ENCODE peak calls at places on chromosomes 4 and X, in nine cellular contexts. One of them, this sample, is unnamed. For H3K4me1, the result is how much of the 10 kb centered on the place peaks cover.

GRCh38 chr4:9924750-9925149 is 96.5 kb downstream of the SLC2A9 start:
- DNase-seq in cardiac muscle cell: peak
- DNase-seq in GM23338: no peak
- DNase-seq in A549: no peak
- DNase-seq in kidney: no peak
- DNase-seq in pancreas: no peak
- DNase-seq in body of pancreas: no peak
- DNase-seq in tibial artery: no peak
- DNase-seq in left lung: no peak
- DNase-seq in this sample: no peak

GRCh38 chr4:27624749-27625148 is 764.1 kb downstream of the STIM2 start:
- DNase-seq in cardiac muscle cell: no peak
- DNase-seq in GM23338: no peak
- DNase-seq in A549: no peak
- DNase-seq in kidney: no peak
- DNase-seq in pancreas: no peak
- DNase-seq in body of pancreas: no peak
- DNase-seq in tibial artery: no peak
- DNase-seq in left lung: no peak
- DNase-seq in this sample: no peak

GRCh38 chr4:118869808-118870342 is 18.8 kb upstream of the SYNPO2 start:
- DNase-seq in cardiac muscle cell: peak
- DNase-seq in GM23338: peak
- DNase-seq in A549: no peak
- DNase-seq in kidney: no peak
- DNase-seq in pancreas: no peak
- DNase-seq in body of pancreas: no peak
- DNase-seq in tibial artery: no peak
- DNase-seq in left lung: no peak
- DNase-seq in this sample: no peak

GRCh38 chrX:71650333-71650969 is 16.9 kb upstream of the LOC101059915 start:
- DNase-seq in cardiac muscle cell: no peak
- DNase-seq in GM23338: no peak
- DNase-seq in A549: no peak
- DNase-seq in kidney: no peak
- DNase-seq in pancreas: no peak
- DNase-seq in body of pancreas: no peak
- DNase-seq in tibial artery: no peak
- DNase-seq in left lung: no peak
- DNase-seq in this sample: peak

GRCh38 chrX:1528884-1529203 is 8.1 kb downstream of the P2RY8 start:
- DNase-seq in cardiac muscle cell: no peak
- DNase-seq in GM23338: no peak
- DNase-seq in A549: no peak
- DNase-seq in kidney: no peak
- DNase-seq in pancreas: no peak
- DNase-seq in body of pancreas: no peak
- DNase-seq in tibial artery: no peak
- DNase-seq in left lung: no peak
- DNase-seq in this sample: no peak

GRCh38 chrX:20521245-20521644 is 254.5 kb upstream of the RPS6KA3 start:
- DNase-seq in cardiac muscle cell: peak
- DNase-seq in GM23338: no peak
- DNase-seq in A549: no peak
- DNase-seq in kidney: no peak
- DNase-seq in pancreas: no peak
- DNase-seq in body of pancreas: no peak
- DNase-seq in tibial artery: no peak
- DNase-seq in left lung: no peak
- DNase-seq in this sample: no peak

GRCh38 chrX:105221374-105221773 is 880 bp upstream of the TEX13A start:
- DNase-seq in cardiac muscle cell: no peak
- DNase-seq in GM23338: no peak
- DNase-seq in A549: no peak
- DNase-seq in kidney: no peak
- DNase-seq in pancreas: no peak
- DNase-seq in body of pancreas: no peak
- DNase-seq in tibial artery: no peak
- DNase-seq in left lung: no peak
- DNase-seq in this sample: no peak

GRCh38 chrX:150958177-150958576 is 25.0 kb upstream of the HMGB3 start:
- DNase-seq in cardiac muscle cell: no peak
- DNase-seq in GM23338: no peak
- DNase-seq in A549: no peak
- DNase-seq in kidney: peak
- DNase-seq in pancreas: no peak
- DNase-seq in body of pancreas: peak
- DNase-seq in tibial artery: no peak
- DNase-seq in left lung: no peak
- DNase-seq in this sample: no peak

GRCh38 chr4:32440391-32440790 is 1720.2 kb downstream of the PCDH7 start:
- DNase-seq in cardiac muscle cell: no peak
- DNase-seq in GM23338: no peak
- DNase-seq in A549: no peak
- DNase-seq in kidney: no peak
- DNase-seq in pancreas: no peak
- DNase-seq in body of pancreas: no peak
- DNase-seq in tibial artery: no peak
- DNase-seq in left lung: no peak
- DNase-seq in this sample: no peak

GRCh38 chr4:111400736-111401135 is 744.5 kb upstream of the FAM241A start:
- DNase-seq in cardiac muscle cell: peak
- DNase-seq in GM23338: no peak
- DNase-seq in A549: no peak
- DNase-seq in kidney: no peak
- DNase-seq in pancreas: no peak
- DNase-seq in body of pancreas: no peak
- DNase-seq in tibial artery: no peak
- DNase-seq in left lung: no peak
- DNase-seq in this sample: no peak

GRCh38 chr4:8319061-8319460 is 49.5 kb downstream of the HTRA3 start:
- DNase-seq in cardiac muscle cell: no peak
- DNase-seq in GM23338: no peak
- DNase-seq in A549: no peak
- DNase-seq in kidney: no peak
- DNase-seq in pancreas: no peak
- DNase-seq in body of pancreas: no peak
- DNase-seq in tibial artery: no peak
- DNase-seq in left lung: no peak
- DNase-seq in this sample: no peak

GRCh38 chr4:169109276-169109675 is 99.2 kb upstream of the CBR4 start:
- DNase-seq in cardiac muscle cell: no peak
- DNase-seq in GM23338: no peak
- DNase-seq in A549: no peak
- DNase-seq in kidney: no peak
- DNase-seq in pancreas: no peak
- DNase-seq in body of pancreas: no peak
- DNase-seq in tibial artery: no peak
- DNase-seq in left lung: no peak
- DNase-seq in this sample: no peak

GRCh38 chrX:153474718-153475117 is 4.3 kb upstream of the HAUS7 start:
- DNase-seq in cardiac muscle cell: peak
- DNase-seq in GM23338: peak
- DNase-seq in A549: no peak
- DNase-seq in kidney: peak
- DNase-seq in pancreas: peak
- DNase-seq in body of pancreas: peak
- DNase-seq in tibial artery: peak
- DNase-seq in left lung: peak
- DNase-seq in this sample: peak

GRCh38 chrX:24148118-24148517 is 1.4 kb upstream of the ZFX start:
- DNase-seq in cardiac muscle cell: no peak
- DNase-seq in GM23338: no peak
- DNase-seq in A549: no peak
- DNase-seq in kidney: no peak
- DNase-seq in pancreas: no peak
- DNase-seq in body of pancreas: no peak
- DNase-seq in tibial artery: no peak
- DNase-seq in left lung: no peak
- DNase-seq in this sample: no peak

GRCh38 chr4:53527930-53528329 is 63.4 kb downstream of the LNX1 start:
- DNase-seq in cardiac muscle cell: no peak
- DNase-seq in GM23338: no peak
- DNase-seq in A549: no peak
- DNase-seq in kidney: no peak
- DNase-seq in pancreas: no peak
- DNase-seq in body of pancreas: no peak
- DNase-seq in tibial artery: no peak
- DNase-seq in left lung: no peak
- DNase-seq in this sample: no peak

GRCh38 chrX:103674531-103675454 is 11.7 kb downstream of the MORF4L2 start:
- DNase-seq in cardiac muscle cell: no peak
- DNase-seq in GM23338: peak
- DNase-seq in A549: no peak
- DNase-seq in kidney: no peak
- DNase-seq in pancreas: no peak
- DNase-seq in body of pancreas: no peak
- DNase-seq in tibial artery: no peak
- DNase-seq in left lung: no peak
- DNase-seq in this sample: no peak

GRCh38 chr4:123587983-123588494 is 191.4 kb downstream of the SPRY1 start:
- DNase-seq in cardiac muscle cell: peak
- DNase-seq in GM23338: no peak
- DNase-seq in A549: peak
- DNase-seq in kidney: no peak
- DNase-seq in pancreas: no peak
- DNase-seq in body of pancreas: peak
- DNase-seq in tibial artery: peak
- DNase-seq in left lung: peak
- DNase-seq in this sample: peak

GRCh38 chrX:132226169-132226568 is 6.9 kb upstream of the RAP2C start:
- DNase-seq in cardiac muscle cell: peak
- DNase-seq in GM23338: peak
- DNase-seq in A549: no peak
- DNase-seq in kidney: no peak
- DNase-seq in pancreas: no peak
- DNase-seq in body of pancreas: no peak
- DNase-seq in tibial artery: no peak
- DNase-seq in left lung: no peak
- DNase-seq in this sample: no peak
- TF ChIP-seq CTCF in cardiac muscle cell: peak
- TF ChIP-seq CTCF in GM23338: no peak
- TF ChIP-seq CTCF in A549: peak
- TF ChIP-seq CTCF in kidney: no peak
- TF ChIP-seq CTCF in pancreas: no peak
- TF ChIP-seq CTCF in body of pancreas: no peak
- TF ChIP-seq CTCF in tibial artery: peak
- TF ChIP-seq CTCF in left lung: no peak
- TF ChIP-seq CTCF in this sample: peak

DNA sequence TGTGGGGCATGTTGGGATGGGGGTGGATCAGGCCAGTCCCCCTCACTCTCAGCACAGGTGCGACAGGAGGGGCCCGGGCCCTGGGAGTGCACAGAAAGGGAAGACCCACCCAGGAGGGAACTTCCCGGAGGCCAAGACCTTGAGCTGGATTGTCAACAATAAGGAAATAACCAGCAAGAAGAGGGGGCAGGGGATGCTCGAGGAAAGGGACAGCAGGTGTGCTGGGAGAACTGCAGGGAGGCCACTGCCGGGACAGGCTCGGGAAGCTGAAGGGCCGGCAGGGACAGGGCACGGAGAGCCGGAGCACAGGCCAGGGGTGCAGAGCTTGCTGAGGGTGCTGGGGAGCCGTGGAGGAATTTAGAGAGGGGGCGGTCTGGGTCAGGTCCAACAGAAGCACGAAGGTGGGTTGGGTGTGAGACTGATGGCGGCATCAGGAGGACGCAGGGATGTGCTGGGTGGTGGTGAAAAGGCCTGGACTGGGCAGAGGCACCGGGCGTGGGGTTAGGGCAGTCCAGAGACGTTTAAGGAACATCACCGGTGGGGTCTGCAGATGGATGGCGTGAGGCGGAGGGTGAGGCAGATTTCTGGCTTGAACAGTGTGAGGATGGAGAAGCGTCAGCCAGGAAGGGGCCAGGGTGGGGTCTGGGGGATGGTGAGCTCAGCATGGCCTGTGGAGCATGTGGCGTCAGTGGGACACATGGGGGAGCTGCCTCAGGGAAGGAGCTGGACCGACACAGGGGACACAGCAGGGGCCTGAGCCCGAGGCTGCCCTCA is 54.8 kb downstream of the ADRA2C start:
- DNase-seq in cardiac muscle cell: no peak
- DNase-seq in GM23338: no peak
- DNase-seq in A549: no peak
- DNase-seq in kidney: peak
- DNase-seq in pancreas: no peak
- DNase-seq in body of pancreas: no peak
- DNase-seq in tibial artery: no peak
- DNase-seq in left lung: no peak
- DNase-seq in this sample: peak
- H3K27ac ChIP-seq in cardiac muscle cell: no peak
- H3K27ac ChIP-seq in GM23338: no peak
- H3K27ac ChIP-seq in A549: no peak
- H3K27ac ChIP-seq in kidney: no peak
- H3K27ac ChIP-seq in pancreas: no peak
- H3K27ac ChIP-seq in body of pancreas: no peak
- H3K27ac ChIP-seq in tibial artery: no peak
- H3K27ac ChIP-seq in left lung: no peak
- H3K27ac ChIP-seq in this sample: no peak

DNA sequence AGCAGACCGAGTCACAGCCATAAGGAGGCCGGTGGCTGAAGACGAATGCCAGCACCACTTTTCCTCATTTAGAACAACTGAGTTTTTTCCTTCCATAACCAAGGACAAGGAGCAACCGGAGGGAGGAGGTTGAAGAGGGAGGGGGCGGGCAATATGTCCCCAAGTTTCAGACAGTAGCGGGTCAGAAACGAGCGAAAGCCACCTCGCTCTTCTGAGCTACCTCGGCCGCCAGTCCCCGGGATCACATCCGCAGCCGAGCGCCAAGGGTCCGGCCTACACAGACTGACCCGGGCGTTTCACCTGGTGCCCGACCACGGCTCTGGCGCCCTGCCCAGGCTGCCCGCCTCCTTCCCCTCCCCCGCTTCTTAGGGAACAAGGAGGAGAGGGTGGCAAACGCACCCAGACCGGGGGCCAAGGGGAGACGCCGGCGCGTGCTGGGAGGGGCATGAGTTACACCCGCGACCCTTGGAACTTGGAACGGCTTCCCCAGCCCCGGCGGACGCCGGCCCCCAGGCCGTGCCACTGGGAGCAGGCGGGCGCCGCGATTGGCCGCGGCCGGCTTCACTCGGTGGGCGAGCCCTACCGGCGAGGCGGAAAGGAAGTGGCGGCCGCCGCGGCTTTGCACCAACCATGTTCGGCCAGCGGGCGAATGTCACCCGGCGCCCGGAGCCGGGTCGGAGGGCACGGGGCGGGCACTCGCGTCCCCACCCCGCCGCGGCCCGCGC is 1.6 kb downstream of the IRF2 start:
- DNase-seq in cardiac muscle cell: peak
- DNase-seq in GM23338: peak
- DNase-seq in A549: peak
- DNase-seq in kidney: peak
- DNase-seq in pancreas: peak
- DNase-seq in body of pancreas: peak
- DNase-seq in tibial artery: peak
- DNase-seq in left lung: peak
- DNase-seq in this sample: peak
- H3K4me1 ChIP-seq in cardiac muscle cell: under half
- H3K4me1 ChIP-seq in GM23338: under half
- H3K4me1 ChIP-seq in A549: under half
- H3K4me1 ChIP-seq in kidney: under half
- H3K4me1 ChIP-seq in pancreas: under half
- H3K4me1 ChIP-seq in body of pancreas: half or more
- H3K4me1 ChIP-seq in tibial artery: half or more
- H3K4me1 ChIP-seq in left lung: under half
- H3K4me1 ChIP-seq in this sample: under half

GRCh38 chr4:154989511-154989910 is 208.4 kb downstream of the RBM46 start:
- DNase-seq in cardiac muscle cell: no peak
- DNase-seq in GM23338: peak
- DNase-seq in A549: no peak
- DNase-seq in kidney: no peak
- DNase-seq in pancreas: no peak
- DNase-seq in body of pancreas: no peak
- DNase-seq in tibial artery: no peak
- DNase-seq in left lung: no peak
- DNase-seq in this sample: no peak
- TF ChIP-seq CTCF in cardiac muscle cell: no peak
- TF ChIP-seq CTCF in GM23338: peak
- TF ChIP-seq CTCF in A549: no peak
- TF ChIP-seq CTCF in kidney: no peak
- TF ChIP-seq CTCF in pancreas: no peak
- TF ChIP-seq CTCF in body of pancreas: no peak
- TF ChIP-seq CTCF in tibial artery: no peak
- TF ChIP-seq CTCF in left lung: no peak
- TF ChIP-seq CTCF in this sample: no peak